ENCODE peak calls at places on chromosomes 4 and X, in five cellular contexts. One of them, this sample, is unnamed.

GRCh38 chr4:27010334-27010940 is 149.8 kb downstream of the STIM2 start:
- DNase-seq in glutamatergic neuron: peak; percentile 66
- DNase-seq in gastrocnemius medialis: peak; percentile 19
- DNase-seq in GM10248: peak; percentile 33
- DNase-seq in foreskin fibroblast: peak; percentile 42
- DNase-seq in this sample: peak; percentile 62

GRCh38 chrX:136765957-136766356 is 14.8 kb downstream of the ARHGEF6 start:
- DNase-seq in glutamatergic neuron: no peak
- DNase-seq in gastrocnemius medialis: no peak
- DNase-seq in GM10248: no peak
- DNase-seq in foreskin fibroblast: no peak
- DNase-seq in this sample: no peak

GRCh38 chrX:103586314-103586646 is 965 bp downstream of the TCEAL4 start:
- DNase-seq in glutamatergic neuron: no peak
- DNase-seq in gastrocnemius medialis: no peak
- DNase-seq in GM10248: no peak
- DNase-seq in foreskin fibroblast: no peak
- DNase-seq in this sample: no peak

GRCh38 chrX:130048686-130049222 is 61.5 kb downstream of the ELF4 start:
- DNase-seq in glutamatergic neuron: no peak
- DNase-seq in gastrocnemius medialis: no peak
- DNase-seq in GM10248: no peak
- DNase-seq in foreskin fibroblast: no peak
- DNase-seq in this sample: no peak

GRCh38 chrX:47802589-47802988 is 34.1 kb upstream of the ZNF81 start:
- DNase-seq in glutamatergic neuron: no peak
- DNase-seq in gastrocnemius medialis: no peak
- DNase-seq in GM10248: no peak
- DNase-seq in foreskin fibroblast: no peak
- DNase-seq in this sample: peak; percentile 9

GRCh38 chrX:39507034-39507433 is 590.7 kb downstream of the BCOR start:
- DNase-seq in glutamatergic neuron: peak; percentile 17
- DNase-seq in gastrocnemius medialis: no peak
- DNase-seq in GM10248: no peak
- DNase-seq in foreskin fibroblast: no peak
- DNase-seq in this sample: no peak

GRCh38 chr4:11805837-11806236 is 377.1 kb upstream of the HS3ST1 start:
- DNase-seq in glutamatergic neuron: no peak
- DNase-seq in gastrocnemius medialis: no peak
- DNase-seq in GM10248: no peak
- DNase-seq in foreskin fibroblast: no peak
- DNase-seq in this sample: no peak

GRCh38 chrX:132216283-132216682 is 3.0 kb downstream of the RAP2C start:
- DNase-seq in glutamatergic neuron: no peak
- DNase-seq in gastrocnemius medialis: no peak
- DNase-seq in GM10248: no peak
- DNase-seq in foreskin fibroblast: no peak
- DNase-seq in this sample: no peak

GRCh38 chrX:49844622-49845021 is 15.5 kb downstream of the PAGE4 start:
- DNase-seq in glutamatergic neuron: no peak
- DNase-seq in gastrocnemius medialis: no peak
- DNase-seq in GM10248: no peak
- DNase-seq in foreskin fibroblast: no peak
- DNase-seq in this sample: no peak

GRCh38 chrX:13868481-13869040 is 51.7 kb upstream of the GPM6B start:
- DNase-seq in glutamatergic neuron: no peak
- DNase-seq in gastrocnemius medialis: no peak
- DNase-seq in GM10248: no peak
- DNase-seq in foreskin fibroblast: peak; percentile 54
- DNase-seq in this sample: no peak

GRCh38 chr4:135371137-135371536 is 1169.5 kb upstream of the PABPC4L start:
- DNase-seq in glutamatergic neuron: peak; percentile 30
- DNase-seq in gastrocnemius medialis: no peak
- DNase-seq in GM10248: no peak
- DNase-seq in foreskin fibroblast: no peak
- DNase-seq in this sample: no peak

GRCh38 chrX:1283093-1283492 is 14.5 kb downstream of the CSF2RA start:
- DNase-seq in glutamatergic neuron: no peak
- DNase-seq in gastrocnemius medialis: no peak
- DNase-seq in GM10248: no peak
- DNase-seq in foreskin fibroblast: no peak
- DNase-seq in this sample: no peak

GRCh38 chrX:10884246-10884645 is 226.9 kb upstream of the HCCS start:
- DNase-seq in glutamatergic neuron: no peak
- DNase-seq in gastrocnemius medialis: no peak
- DNase-seq in GM10248: no peak
- DNase-seq in foreskin fibroblast: peak; percentile 42
- DNase-seq in this sample: no peak

GRCh38 chrX:30949554-30949953 is 60.5 kb upstream of the TAB3 start:
- DNase-seq in glutamatergic neuron: no peak
- DNase-seq in gastrocnemius medialis: no peak
- DNase-seq in GM10248: no peak
- DNase-seq in foreskin fibroblast: no peak
- DNase-seq in this sample: no peak

GRCh38 chrX:18833071-18833731 is 125.8 kb downstream of the PPEF1 start:
- DNase-seq in glutamatergic neuron: no peak
- DNase-seq in gastrocnemius medialis: peak; percentile 82
- DNase-seq in GM10248: no peak
- DNase-seq in foreskin fibroblast: no peak
- DNase-seq in this sample: no peak

GRCh38 chr4:74661427-74662171 is 132.7 kb downstream of the BTC start:
- DNase-seq in glutamatergic neuron: no peak
- DNase-seq in gastrocnemius medialis: no peak
- DNase-seq in GM10248: no peak
- DNase-seq in foreskin fibroblast: peak; percentile 44
- DNase-seq in this sample: peak; percentile 61

GRCh38 chrX:29143756-29144155 is 556.5 kb downstream of the IL1RAPL1 start:
- DNase-seq in glutamatergic neuron: no peak
- DNase-seq in gastrocnemius medialis: no peak
- DNase-seq in GM10248: no peak
- DNase-seq in foreskin fibroblast: no peak
- DNase-seq in this sample: no peak

GRCh38 chr4:84237008-84237407 is 262.1 kb downstream of the NKX6-1 start:
- DNase-seq in glutamatergic neuron: no peak
- DNase-seq in gastrocnemius medialis: no peak
- DNase-seq in GM10248: no peak
- DNase-seq in foreskin fibroblast: peak; percentile 1
- DNase-seq in this sample: no peak

GRCh38 chr4:37453004-37453360 is 208.4 kb downstream of the NWD2 start:
- DNase-seq in glutamatergic neuron: no peak
- DNase-seq in gastrocnemius medialis: no peak
- DNase-seq in GM10248: peak; percentile 71
- DNase-seq in foreskin fibroblast: peak; percentile 4
- DNase-seq in this sample: peak; percentile 39

GRCh38 chr4:181536753-181537434 is 706.3 kb upstream of the TENM3 start:
- DNase-seq in glutamatergic neuron: no peak
- DNase-seq in gastrocnemius medialis: no peak
- DNase-seq in GM10248: no peak
- DNase-seq in foreskin fibroblast: no peak
- DNase-seq in this sample: no peak

GRCh38 chr4:34108456-34108855 is 2135.9 kb downstream of the ARAP2 start:
- DNase-seq in glutamatergic neuron: peak; percentile 23
- DNase-seq in gastrocnemius medialis: no peak
- DNase-seq in GM10248: no peak
- DNase-seq in foreskin fibroblast: peak; percentile 87
- DNase-seq in this sample: no peak

GRCh38 chrX:40468033-40468979 is 112.5 kb upstream of the ATP6AP2 start:
- DNase-seq in glutamatergic neuron: no peak
- DNase-seq in gastrocnemius medialis: peak; percentile 22
- DNase-seq in GM10248: peak; percentile 51
- DNase-seq in foreskin fibroblast: no peak
- DNase-seq in this sample: peak; percentile 18

GRCh38 chr4:166324321-166324720 is 451.3 kb downstream of the TLL1 start:
- DNase-seq in glutamatergic neuron: peak; percentile 56
- DNase-seq in gastrocnemius medialis: no peak
- DNase-seq in GM10248: no peak
- DNase-seq in foreskin fibroblast: peak; percentile 12
- DNase-seq in this sample: peak; percentile 22

GRCh38 chr4:24988776-24989175 is 42.0 kb downstream of the LGI2 start:
- DNase-seq in glutamatergic neuron: no peak
- DNase-seq in gastrocnemius medialis: no peak
- DNase-seq in GM10248: peak; percentile 29
- DNase-seq in foreskin fibroblast: peak; percentile 36
- DNase-seq in this sample: peak; percentile 66

GRCh38 chr4:142121951-142122350 is 485.6 kb downstream of the IL15 start:
- DNase-seq in glutamatergic neuron: no peak
- DNase-seq in gastrocnemius medialis: no peak
- DNase-seq in GM10248: no peak
- DNase-seq in foreskin fibroblast: no peak
- DNase-seq in this sample: no peak

GRCh38 chrX:103431316-103431715 is 55.0 kb downstream of the BEX3 start:
- DNase-seq in glutamatergic neuron: no peak
- DNase-seq in gastrocnemius medialis: no peak
- DNase-seq in GM10248: no peak
- DNase-seq in foreskin fibroblast: peak; percentile 31
- DNase-seq in this sample: peak; percentile 52

GRCh38 chr4:112813790-112814189 is 176.8 kb downstream of the LARP7 start:
- DNase-seq in glutamatergic neuron: no peak
- DNase-seq in gastrocnemius medialis: no peak
- DNase-seq in GM10248: peak; percentile 30
- DNase-seq in foreskin fibroblast: peak; percentile 59
- DNase-seq in this sample: peak; percentile 77

GRCh38 chr4:10625130-10625529 is 59.4 kb downstream of the CLNK start:
- DNase-seq in glutamatergic neuron: no peak
- DNase-seq in gastrocnemius medialis: no peak
- DNase-seq in GM10248: no peak
- DNase-seq in foreskin fibroblast: no peak
- DNase-seq in this sample: no peak

GRCh38 chrX:77901506-77901905 is 2.2 kb downstream of the COX7B start:
- DNase-seq in glutamatergic neuron: no peak
- DNase-seq in gastrocnemius medialis: no peak
- DNase-seq in GM10248: no peak
- DNase-seq in foreskin fibroblast: no peak
- DNase-seq in this sample: no peak

GRCh38 chrX:77900688-77901087 is 1.4 kb downstream of the COX7B start:
- DNase-seq in glutamatergic neuron: no peak
- DNase-seq in gastrocnemius medialis: no peak
- DNase-seq in GM10248: no peak
- DNase-seq in foreskin fibroblast: no peak
- DNase-seq in this sample: no peak

GRCh38 chrX:77894921-77895886 is at the start of gene MAGT1:
- DNase-seq in glutamatergic neuron: peak; percentile 81
- DNase-seq in gastrocnemius medialis: peak; percentile 94
- DNase-seq in GM10248: peak; percentile 82
- DNase-seq in foreskin fibroblast: peak; percentile 93
- DNase-seq in this sample: peak; percentile 94

GRCh38 chrX:77893713-77894112 is 1.5 kb downstream of the MAGT1 start:
- DNase-seq in glutamatergic neuron: no peak
- DNase-seq in gastrocnemius medialis: no peak
- DNase-seq in GM10248: no peak
- DNase-seq in foreskin fibroblast: no peak
- DNase-seq in this sample: no peak

GRCh38 chrX:77899081-77899828 is at the start of gene COX7B:
- DNase-seq in glutamatergic neuron: peak; percentile 21
- DNase-seq in gastrocnemius medialis: peak; percentile 77
- DNase-seq in GM10248: peak; percentile 59
- DNase-seq in foreskin fibroblast: peak; percentile 85
- DNase-seq in this sample: peak; percentile 97
- TF ChIP-seq CTCF in glutamatergic neuron: no peak
- TF ChIP-seq CTCF in gastrocnemius medialis: no peak
- TF ChIP-seq CTCF in GM10248: peak; percentile 36
- TF ChIP-seq CTCF in foreskin fibroblast: peak; percentile 40
- TF ChIP-seq CTCF in this sample: peak; percentile 42

DNA sequence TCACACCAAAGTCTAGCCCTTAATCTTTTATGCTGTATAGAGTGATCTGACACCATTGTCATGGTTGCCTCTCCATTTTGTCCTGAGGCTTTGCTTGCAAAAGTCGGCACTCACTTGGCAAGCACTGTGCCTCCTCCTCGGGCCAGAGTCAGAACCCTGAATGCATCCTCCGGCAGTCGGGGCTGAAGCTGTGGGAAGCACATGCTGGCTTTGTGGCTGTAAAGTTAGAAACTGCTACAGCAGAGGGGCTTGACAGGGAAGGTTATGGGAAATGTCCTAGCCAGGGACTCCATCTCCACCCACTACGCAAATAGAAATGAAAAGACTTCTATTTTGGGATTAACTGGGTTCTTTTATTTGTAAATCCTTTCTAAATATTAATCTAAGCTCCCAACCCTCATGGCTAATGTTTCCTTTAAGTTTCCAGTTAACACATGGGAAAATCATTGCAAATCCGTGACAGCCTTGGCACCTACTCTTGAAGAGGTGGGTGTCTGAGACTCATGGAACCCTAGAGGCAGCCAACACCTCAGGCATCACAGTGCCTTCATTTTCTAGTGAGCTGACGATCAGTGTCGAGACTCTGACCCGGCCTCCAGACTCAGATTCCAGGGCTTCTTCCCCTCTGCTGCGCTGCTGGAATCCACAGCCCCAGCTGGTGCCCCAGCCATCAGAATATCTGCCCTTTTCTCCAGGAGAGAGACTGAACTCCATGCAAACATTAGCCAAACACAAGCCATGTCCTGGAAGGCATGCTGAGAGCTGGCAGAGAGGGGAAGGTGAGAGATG is 7.9 kb upstream of the CLDN24 start:
- DNase-seq in glutamatergic neuron: no peak
- DNase-seq in gastrocnemius medialis: no peak
- DNase-seq in GM10248: no peak
- DNase-seq in foreskin fibroblast: no peak
- DNase-seq in this sample: no peak
- TF ChIP-seq CTCF in glutamatergic neuron: no peak
- TF ChIP-seq CTCF in gastrocnemius medialis: no peak
- TF ChIP-seq CTCF in GM10248: no peak
- TF ChIP-seq CTCF in foreskin fibroblast: no peak
- TF ChIP-seq CTCF in this sample: no peak

DNA sequence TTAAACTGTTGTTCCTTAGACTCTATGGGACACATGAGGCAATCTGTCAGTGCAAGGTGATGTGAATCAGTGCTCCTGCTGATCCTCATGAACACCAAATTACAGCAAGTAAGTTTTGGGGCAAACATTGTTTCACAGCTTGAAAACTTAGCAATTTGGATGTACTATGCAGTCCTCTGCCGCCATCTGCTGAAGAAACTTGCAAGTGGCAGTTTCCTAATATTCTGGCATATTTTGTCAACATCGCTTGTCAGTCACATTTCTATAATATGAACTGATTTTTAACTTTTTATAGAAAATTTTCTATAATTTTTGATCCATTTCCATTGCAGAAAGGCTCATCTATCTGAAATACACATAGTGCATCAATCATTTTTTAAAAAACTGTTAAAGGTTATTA is 56.3 kb downstream of the ZAR1 start:
- DNase-seq in glutamatergic neuron: no peak
- DNase-seq in gastrocnemius medialis: no peak
- DNase-seq in GM10248: no peak
- DNase-seq in foreskin fibroblast: peak; percentile 20
- DNase-seq in this sample: peak; percentile 41
- TF ChIP-seq CTCF in glutamatergic neuron: peak; percentile 15
- TF ChIP-seq CTCF in gastrocnemius medialis: peak; percentile 18
- TF ChIP-seq CTCF in GM10248: peak; percentile 51
- TF ChIP-seq CTCF in foreskin fibroblast: peak; percentile 46
- TF ChIP-seq CTCF in this sample: peak; percentile 81

DNA sequence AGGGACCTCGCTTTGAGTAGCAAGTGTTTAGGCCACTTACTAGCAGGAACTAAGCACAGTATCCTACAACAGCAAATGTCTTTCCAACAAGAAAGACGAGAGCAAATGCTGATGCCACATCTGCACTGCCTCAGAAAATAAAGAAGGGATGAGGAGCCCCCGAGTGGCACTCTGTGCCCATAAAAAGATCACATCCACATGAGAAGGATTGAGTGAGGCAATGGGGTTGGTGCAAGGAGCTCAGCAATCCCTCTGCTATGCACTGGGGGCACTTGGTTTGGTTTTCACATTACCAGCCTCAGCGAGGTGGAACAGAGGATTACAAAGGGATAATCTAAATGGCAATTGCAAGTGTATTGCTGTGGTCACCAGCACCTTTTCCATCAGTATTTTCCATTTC is 252.8 kb upstream of the SLC7A11 start:
- DNase-seq in glutamatergic neuron: no peak
- DNase-seq in gastrocnemius medialis: no peak
- DNase-seq in GM10248: no peak
- DNase-seq in foreskin fibroblast: no peak
- DNase-seq in this sample: peak; percentile 20
- TF ChIP-seq CTCF in glutamatergic neuron: no peak
- TF ChIP-seq CTCF in gastrocnemius medialis: no peak
- TF ChIP-seq CTCF in GM10248: no peak
- TF ChIP-seq CTCF in foreskin fibroblast: no peak
- TF ChIP-seq CTCF in this sample: peak; percentile 55